ENCODE peak calls at places on chromosomes 6 and 20, in four cellular contexts. Y is prostate gland, X is transverse colon, B is pancreas. U is an unnamed sample.

GRCh38 chr6:36227379-36228344 is 31.1 kb downstream of the BRPF3 start:
- DNase-seq in Y (peak; percentile 52), X (no peak), B (no peak), U (no peak)

GRCh38 chr6:14023855-14024254 is 93.7 kb upstream of the CD83 start:
- DNase-seq in Y (no peak), X (no peak), B (no peak), U (no peak)

GRCh38 chr6:168865-169455 is 123.3 kb upstream of the DUSP22 start:
- DNase-seq in Y (no peak), B (no peak), X (no peak), U (no peak)

GRCh38 chr6:15348528-15348927 is 102.7 kb downstream of the JARID2 start:
- DNase-seq in X (no peak), Y (no peak), B (no peak), U (no peak)

GRCh38 chr20:46063151-46063550 is 26.6 kb downstream of the NCOA5 start:
- DNase-seq in Y (no peak), X (no peak), B (no peak), U (no peak)

GRCh38 chr6:68689910-68690309 is 54.8 kb downstream of the ADGRB3 start:
- DNase-seq in B (no peak), Y (no peak), X (no peak), U (no peak)

GRCh38 chr6:13217206-13217905 is 111.0 kb downstream of the TBC1D7 start:
- DNase-seq in B (no peak), Y (no peak), X (no peak), U (no peak)

GRCh38 chr20:25355866-25356265 is 34.8 kb downstream of the ABHD12 start:
- DNase-seq in Y (no peak), B (no peak), X (no peak), U (no peak)

GRCh38 chr6:89599727-89600126 is 38.8 kb downstream of the LYRM2 start:
- DNase-seq in Y (no peak), X (no peak), B (no peak), U (peak; percentile 7)

GRCh38 chr6:79574636-79575035 is 37.4 kb upstream of the LCA5 start:
- DNase-seq in X (no peak), B (no peak), Y (no peak), U (no peak)

GRCh38 chr20:10647471-10647870 is 26.3 kb downstream of the JAG1 start:
- DNase-seq in Y (no peak), B (no peak), X (peak; percentile 7), U (no peak)

GRCh38 chr20:8801686-8802085 is 267.2 kb upstream of the PLCB4 start:
- DNase-seq in X (no peak), Y (no peak), B (no peak), U (no peak)

GRCh38 chr6:25981529-25982263 is 19.1 kb downstream of the TRIM38 start:
- DNase-seq in B (no peak), X (no peak), Y (no peak), U (no peak)

GRCh38 chr6:44569131-44569530 is 181.6 kb downstream of the CDC5L start:
- DNase-seq in Y (no peak), X (no peak), B (no peak), U (no peak)

GRCh38 chr20:57879437-57880115 is 169.8 kb upstream of the PMEPA1 start:
- DNase-seq in B (no peak), X (no peak), Y (no peak), U (no peak)

GRCh38 chr20:64052987-64053840 is 3.8 kb upstream of the SOX18 start:
- DNase-seq in X (no peak), Y (no peak), B (no peak), U (no peak)

GRCh38 chr6:132811276-132811675 is 3.1 kb upstream of the RPS12 start:
- DNase-seq in X (no peak), B (no peak), Y (no peak), U (no peak)

GRCh38 chr6:12479451-12479850 is 189.3 kb downstream of the EDN1 start:
- DNase-seq in Y (no peak), B (no peak), X (no peak), U (no peak)

GRCh38 chr20:62427172-62428007 is at the start of gene RBBP8NL:
- DNase-seq in B (peak; percentile 94), Y (peak; percentile 96), X (peak; percentile 92), U (peak; percentile 97)

GRCh38 chr6:111865909-111866546 is 7.2 kb downstream of the FYN start:
- DNase-seq in Y (no peak), B (no peak), X (no peak), U (no peak)

GRCh38 chr20:35311409-35311808 is 19.2 kb upstream of the FAM83C start:
- DNase-seq in B (no peak), Y (no peak), X (peak; percentile 55), U (no peak)

GRCh38 chr6:52517502-52518278 is 59.2 kb downstream of the TRAM2 start:
- DNase-seq in X (peak; percentile 76), Y (peak; percentile 56), B (peak; percentile 69), U (peak; percentile 73)

GRCh38 chr6:41023114-41023513 is 15.9 kb downstream of the UNC5CL start:
- DNase-seq in X (no peak), B (no peak), Y (no peak), U (no peak)

GRCh38 chr6:143451531-143451930 is 926 bp downstream of the PEX3 start:
- DNase-seq in X (no peak), Y (no peak), B (no peak), U (no peak)

GRCh38 chr6:108739496-108740330 is 108.5 kb upstream of the ARMC2 start:
- DNase-seq in X (no peak), B (peak; percentile 39), Y (peak; percentile 51), U (peak; percentile 48)

GRCh38 chr6:148720897-148721296 is 25.9 kb upstream of the UST start:
- DNase-seq in B (no peak), X (no peak), Y (no peak), U (no peak)

GRCh38 chr6:52595796-52596130 is 18.9 kb upstream of the TRAM2 start:
- DNase-seq in X (no peak), B (no peak), Y (no peak), U (no peak)

GRCh38 chr6:152727507-152727906 is 23.1 kb upstream of the VIP start:
- DNase-seq in B (no peak), Y (no peak), X (no peak), U (no peak)

GRCh38 chr20:57066126-57066900 is 200.1 kb downstream of the BMP7 start:
- DNase-seq in B (no peak), X (no peak), Y (no peak), U (no peak)

GRCh38 chr6:21738180-21739094 is 144.9 kb downstream of the SOX4 start:
- DNase-seq in X (no peak), B (no peak), Y (peak; percentile 17), U (no peak)

GRCh38 chr20:11389188-11389587 is 528.5 kb upstream of the BTBD3 start:
- DNase-seq in Y (no peak), X (no peak), B (no peak), U (no peak)

GRCh38 chr6:90765895-90766294 is 179.0 kb upstream of the MAP3K7 start:
- DNase-seq in Y (no peak), X (no peak), B (no peak), U (no peak)

DNA sequence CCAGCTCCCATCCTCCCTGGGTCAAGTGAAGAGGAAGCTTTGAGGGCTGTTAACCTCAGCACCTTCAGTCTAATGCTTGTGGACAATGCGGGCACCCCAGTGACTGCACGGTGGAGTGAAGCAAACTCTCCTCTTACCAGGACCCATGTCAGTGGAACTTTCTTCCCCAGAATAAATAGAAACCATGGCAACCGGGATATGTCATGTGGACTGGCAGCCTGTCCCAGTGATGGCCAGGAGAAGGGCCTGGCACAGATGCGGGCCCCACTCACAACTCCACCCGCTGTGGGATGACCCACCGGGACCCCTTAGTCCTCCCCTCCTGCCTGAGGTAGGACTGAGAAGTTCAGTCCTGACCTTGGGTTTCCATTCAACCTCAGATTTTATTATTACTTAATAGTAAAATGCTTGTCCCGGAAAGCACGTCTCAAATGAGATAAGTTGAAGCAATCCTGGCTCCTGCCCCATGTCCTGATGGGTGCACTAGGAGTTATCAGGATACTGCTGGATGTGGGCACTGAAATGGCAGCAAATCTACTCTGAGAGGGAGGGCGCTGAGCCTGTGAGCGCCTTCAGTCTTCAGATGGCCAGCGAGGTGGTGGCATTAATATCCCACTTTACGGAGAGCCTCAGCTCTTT is 23.5 kb downstream of the TOX2 start:
- DNase-seq in B (no peak), Y (no peak), X (no peak), U (no peak)
- H3K4me1 ChIP-seq in B (no peaks in the 10 kb centered on the region), Y (no peaks in the 10 kb centered on the region), X (peaks cover 39% of the 10 kb centered on the region), U (peaks cover 28% of the 10 kb centered on the region)

GRCh38 chr6:28635547-28636158 is 110.0 kb downstream of the GPX5 start:
- DNase-seq in Y (no peak), X (no peak), B (no peak), U (no peak)
- H3K4me3 ChIP-seq in Y (no peak overlapping the region), X (no peak overlapping the region), B (no peak overlapping the region), U (peak overlapping the region; percentile 19)

DNA sequence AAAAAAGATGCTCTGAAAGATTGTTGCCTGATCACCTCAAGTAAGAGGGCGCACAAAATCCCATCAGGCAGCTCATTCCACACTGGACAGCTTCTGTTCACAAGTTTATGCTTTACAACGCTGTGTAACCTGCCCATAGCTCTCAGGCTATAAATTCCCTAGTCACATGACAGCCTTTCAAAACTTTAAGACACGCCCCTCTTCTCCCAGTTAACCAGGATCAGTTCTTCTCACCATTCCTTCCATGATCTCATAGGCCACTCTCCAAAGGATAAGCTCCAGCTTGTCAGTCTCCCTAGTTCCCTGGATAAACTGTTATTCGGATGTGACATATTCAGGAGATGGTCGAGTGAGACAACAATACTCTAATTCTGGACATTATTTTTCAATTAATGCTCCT is 15.0 kb downstream of the ADNP start:
- DNase-seq in Y (peak; percentile 24), X (no peak), B (no peak), U (no peak)
- H3K4me1 ChIP-seq in Y (no peaks in the 10 kb centered on the region), X (peaks cover 86% of the 10 kb centered on the region), B (peaks cover 28% of the 10 kb centered on the region), U (peaks cover 65% of the 10 kb centered on the region)

DNA sequence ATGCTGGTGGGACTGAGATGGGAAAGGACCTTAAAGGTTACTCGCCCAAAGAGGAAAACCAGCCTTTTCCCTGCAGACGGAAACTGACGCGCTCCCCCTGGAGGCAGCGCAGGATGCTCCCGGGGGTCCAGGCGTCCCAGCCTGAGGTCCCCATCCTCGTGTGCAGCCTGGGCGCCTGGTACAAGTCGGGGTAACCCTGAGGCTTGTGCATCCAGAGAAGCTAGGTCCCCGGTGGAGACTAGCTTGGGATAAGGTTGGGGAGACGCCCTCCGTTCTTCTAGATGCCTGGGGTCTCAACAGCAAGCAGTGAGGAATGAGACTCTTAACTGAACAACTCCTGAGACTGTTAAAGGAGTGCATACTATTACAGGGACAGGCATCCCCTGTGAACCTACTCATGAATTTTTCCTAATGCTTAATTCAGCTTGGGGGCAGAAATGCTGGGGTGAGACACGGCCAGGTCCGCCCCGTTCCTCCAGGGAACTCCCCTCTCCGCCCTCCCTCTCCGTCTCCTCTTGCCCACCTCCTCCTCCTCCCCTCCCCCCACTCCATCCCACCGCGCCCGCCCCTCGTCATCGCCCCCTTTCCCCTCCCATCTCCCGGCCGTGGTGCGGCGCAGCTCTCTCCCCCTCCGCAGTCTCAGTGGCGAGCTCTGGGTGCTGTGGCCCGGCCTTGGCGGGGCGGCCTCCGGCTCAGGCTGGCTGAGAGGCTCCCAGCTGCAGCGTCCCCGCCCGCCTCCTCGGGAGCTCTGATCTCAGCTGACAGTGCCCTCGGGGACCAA is at the start of gene PRSS35:
- DNase-seq in X (peak; percentile 38), B (peak; percentile 16), Y (peak; percentile 29), U (peak; percentile 47)
- H3K4me3 ChIP-seq in X (peak within 1 kb of the TSS; percentile 37), B (peak within 1 kb of the TSS; percentile 4), Y (peak within 1 kb of the TSS; percentile 25), U (peak within 1 kb of the TSS; percentile 54)

GRCh38 chr20:4808872-4809271 is 87.2 kb downstream of the PRND start:
- DNase-seq in X (no peak), Y (no peak), B (no peak), U (no peak)
- H3K4me1 ChIP-seq in X (peaks cover 37% of the 10 kb centered on the region), Y (no peaks in the 10 kb centered on the region), B (no peaks in the 10 kb centered on the region), U (peaks cover 16% of the 10 kb centered on the region)

GRCh38 chr6:18390476-18390875 is 3.3 kb downstream of the RNF144B start:
- DNase-seq in B (no peak), Y (no peak), X (no peak), U (no peak)
- H3K4me3 ChIP-seq in B (no peak overlapping the region), Y (peak overlapping the region; percentile 55), X (no peak overlapping the region), U (no peak overlapping the region)